ENCODE peak calls at places on chromosomes 6 and 20, in four cellular contexts. One of them, this sample, is unnamed.
A peak's percentile ranks its signal among the peaks of the same experiment; 100 is the strongest.

GRCh38 chr6:97014595-97014994 is 90.1 kb downstream of the KLHL32 start:
- ATAC-seq in activated CD8-positive, alpha-beta memory T cell treated with anti-CD3 and anti-CD28 coated beads, Interleukin-2, amount 10 ng/mL, durations not matched to agents 7 days and 5 days: no peak
- ATAC-seq in left cardiac atrium: no peak
- ATAC-seq in T-cell: no peak
- ATAC-seq in this sample: no peak

GRCh38 chr6:10759884-10760329 is 12.3 kb downstream of the TMEM14B start:
- ATAC-seq in T-cell: no peak
- ATAC-seq in left cardiac atrium: peak; percentile 96
- ATAC-seq in activated CD8-positive, alpha-beta memory T cell treated with anti-CD3 and anti-CD28 coated beads, Interleukin-2, amount 10 ng/mL, durations not matched to agents 7 days and 5 days: no peak
- ATAC-seq in this sample: no peak

GRCh38 chr6:75403563-75403962 is 90.0 kb downstream of the FILIP1 start:
- ATAC-seq in left cardiac atrium: no peak
- ATAC-seq in activated CD8-positive, alpha-beta memory T cell treated with anti-CD3 and anti-CD28 coated beads, Interleukin-2, amount 10 ng/mL, durations not matched to agents 7 days and 5 days: no peak
- ATAC-seq in T-cell: no peak
- ATAC-seq in this sample: no peak

GRCh38 chr20:63567132-63567381 is 7.0 kb downstream of the HELZ2 start:
- ATAC-seq in T-cell: no peak
- ATAC-seq in left cardiac atrium: peak; percentile 2
- ATAC-seq in activated CD8-positive, alpha-beta memory T cell treated with anti-CD3 and anti-CD28 coated beads, Interleukin-2, amount 10 ng/mL, durations not matched to agents 7 days and 5 days: no peak
- ATAC-seq in this sample: no peak

GRCh38 chr20:33773412-33774089 is 37.6 kb upstream of the CHMP4B start:
- ATAC-seq in left cardiac atrium: no peak
- ATAC-seq in T-cell: no peak
- ATAC-seq in activated CD8-positive, alpha-beta memory T cell treated with anti-CD3 and anti-CD28 coated beads, Interleukin-2, amount 10 ng/mL, durations not matched to agents 7 days and 5 days: peak; percentile 38
- ATAC-seq in this sample: peak; percentile 90

GRCh38 chr6:160634706-160635105 is 29.4 kb downstream of the LPA start:
- ATAC-seq in left cardiac atrium: no peak
- ATAC-seq in activated CD8-positive, alpha-beta memory T cell treated with anti-CD3 and anti-CD28 coated beads, Interleukin-2, amount 10 ng/mL, durations not matched to agents 7 days and 5 days: no peak
- ATAC-seq in T-cell: no peak
- ATAC-seq in this sample: peak; percentile 50

GRCh38 chr6:90202156-90202555 is 94.5 kb downstream of the BACH2 start:
- ATAC-seq in left cardiac atrium: no peak
- ATAC-seq in activated CD8-positive, alpha-beta memory T cell treated with anti-CD3 and anti-CD28 coated beads, Interleukin-2, amount 10 ng/mL, durations not matched to agents 7 days and 5 days: peak; percentile 87
- ATAC-seq in T-cell: peak; percentile 56
- ATAC-seq in this sample: peak; percentile 79

GRCh38 chr6:41630946-41631345 is 7.3 kb upstream of the MDFI start:
- ATAC-seq in left cardiac atrium: no peak
- ATAC-seq in activated CD8-positive, alpha-beta memory T cell treated with anti-CD3 and anti-CD28 coated beads, Interleukin-2, amount 10 ng/mL, durations not matched to agents 7 days and 5 days: no peak
- ATAC-seq in T-cell: no peak
- ATAC-seq in this sample: no peak

GRCh38 chr20:33145521-33145920 is 22.4 kb upstream of the BPIFA2 start:
- ATAC-seq in T-cell: no peak
- ATAC-seq in activated CD8-positive, alpha-beta memory T cell treated with anti-CD3 and anti-CD28 coated beads, Interleukin-2, amount 10 ng/mL, durations not matched to agents 7 days and 5 days: no peak
- ATAC-seq in left cardiac atrium: no peak
- ATAC-seq in this sample: no peak

GRCh38 chr6:149060985-149061760 is 256.3 kb upstream of the TAB2 start:
- ATAC-seq in T-cell: no peak
- ATAC-seq in activated CD8-positive, alpha-beta memory T cell treated with anti-CD3 and anti-CD28 coated beads, Interleukin-2, amount 10 ng/mL, durations not matched to agents 7 days and 5 days: no peak
- ATAC-seq in left cardiac atrium: peak; percentile 21
- ATAC-seq in this sample: no peak

GRCh38 chr20:17681741-17682102 is 320 bp downstream of the RRBP1 start:
- ATAC-seq in left cardiac atrium: no peak
- ATAC-seq in activated CD8-positive, alpha-beta memory T cell treated with anti-CD3 and anti-CD28 coated beads, Interleukin-2, amount 10 ng/mL, durations not matched to agents 7 days and 5 days: peak; percentile 10
- ATAC-seq in T-cell: peak; percentile 15
- ATAC-seq in this sample: peak; percentile 31

GRCh38 chr6:159807150-159807859 is 7.2 kb downstream of the PNLDC1 start:
- ATAC-seq in activated CD8-positive, alpha-beta memory T cell treated with anti-CD3 and anti-CD28 coated beads, Interleukin-2, amount 10 ng/mL, durations not matched to agents 7 days and 5 days: no peak
- ATAC-seq in T-cell: no peak
- ATAC-seq in left cardiac atrium: peak; percentile 38
- ATAC-seq in this sample: no peak

GRCh38 chr6:33622456-33623431 is 1.6 kb downstream of the ITPR3 start:
- ATAC-seq in left cardiac atrium: peak; percentile 17
- ATAC-seq in T-cell: no peak
- ATAC-seq in activated CD8-positive, alpha-beta memory T cell treated with anti-CD3 and anti-CD28 coated beads, Interleukin-2, amount 10 ng/mL, durations not matched to agents 7 days and 5 days: no peak
- ATAC-seq in this sample: no peak

GRCh38 chr20:10476319-10476724 is 41.2 kb downstream of the SLX4IP start:
- ATAC-seq in left cardiac atrium: peak; percentile 47
- ATAC-seq in T-cell: no peak
- ATAC-seq in activated CD8-positive, alpha-beta memory T cell treated with anti-CD3 and anti-CD28 coated beads, Interleukin-2, amount 10 ng/mL, durations not matched to agents 7 days and 5 days: no peak
- ATAC-seq in this sample: peak; percentile 86

GRCh38 chr6:44800171-44800671 is 412.7 kb downstream of the CDC5L start:
- ATAC-seq in left cardiac atrium: peak; percentile 88
- ATAC-seq in activated CD8-positive, alpha-beta memory T cell treated with anti-CD3 and anti-CD28 coated beads, Interleukin-2, amount 10 ng/mL, durations not matched to agents 7 days and 5 days: no peak
- ATAC-seq in T-cell: no peak
- ATAC-seq in this sample: no peak

This sample was measured in stimulated activated memory B cell treated with anti-CD40 and anti-IgM and Interleukin-4, amounts not matched to agents 10 μg/mL and 1 μg/mL and 100 μg/mL, for 72 hours.